ENCODE peak calls at places on chromosomes 3 and 15, in six cellular contexts. One of them, this sample, is unnamed.

GRCh38 chr3:56189486-56189985 is 278.7 kb downstream of the ERC2 start:
- DNase-seq in neuronal stem cell: no peak
- DNase-seq in fibroblast of lung: no peak
- DNase-seq in astrocyte: no peak
- DNase-seq in kidney: no peak
- DNase-seq in keratinocyte: no peak
- DNase-seq in this sample: no peak

GRCh38 chr3:65019412-65020093 is 331.8 kb upstream of the ADAMTS9 start:
- DNase-seq in kidney: no peak
- DNase-seq in fibroblast of lung: peak; percentile 81
- DNase-seq in neuronal stem cell: no peak
- DNase-seq in keratinocyte: no peak
- DNase-seq in astrocyte: peak; percentile 77
- DNase-seq in this sample: no peak

GRCh38 chr15:83605049-83605448 is 48.9 kb upstream of the ADAMTSL3 start:
- DNase-seq in astrocyte: no peak
- DNase-seq in kidney: no peak
- DNase-seq in keratinocyte: no peak
- DNase-seq in neuronal stem cell: no peak
- DNase-seq in fibroblast of lung: no peak
- DNase-seq in this sample: no peak

GRCh38 chr15:90774731-90775521 is 57.8 kb downstream of the BLM start:
- DNase-seq in neuronal stem cell: no peak
- DNase-seq in kidney: no peak
- DNase-seq in keratinocyte: peak; percentile 21
- DNase-seq in astrocyte: peak; percentile 86
- DNase-seq in fibroblast of lung: peak; percentile 88
- DNase-seq in this sample: peak; percentile 67

GRCh38 chr15:45377630-45378148 is 655 bp downstream of the GATM start:
- DNase-seq in astrocyte: no peak
- DNase-seq in fibroblast of lung: no peak
- DNase-seq in keratinocyte: no peak
- DNase-seq in kidney: peak; percentile 72
- DNase-seq in neuronal stem cell: peak; percentile 2
- DNase-seq in this sample: no peak

GRCh38 chr3:191236635-191237034 is 37.6 kb downstream of the OSTN start:
- DNase-seq in neuronal stem cell: no peak
- DNase-seq in astrocyte: peak; percentile 54
- DNase-seq in fibroblast of lung: peak; percentile 60
- DNase-seq in keratinocyte: no peak
- DNase-seq in kidney: no peak
- DNase-seq in this sample: no peak

GRCh38 chr3:56303508-56303907 is 164.8 kb downstream of the ERC2 start:
- DNase-seq in fibroblast of lung: peak; percentile 63
- DNase-seq in astrocyte: peak; percentile 44
- DNase-seq in keratinocyte: no peak
- DNase-seq in neuronal stem cell: peak; percentile 74
- DNase-seq in kidney: no peak
- DNase-seq in this sample: no peak

GRCh38 chr15:50767332-50767861 is 1.9 kb upstream of the SPPL2A start:
- DNase-seq in astrocyte: no peak
- DNase-seq in fibroblast of lung: no peak
- DNase-seq in keratinocyte: no peak
- DNase-seq in kidney: no peak
- DNase-seq in neuronal stem cell: no peak
- DNase-seq in this sample: no peak

GRCh38 chr3:125050486-125051172 is 5.2 kb downstream of the HEG1 start:
- DNase-seq in astrocyte: no peak
- DNase-seq in neuronal stem cell: no peak
- DNase-seq in keratinocyte: peak; percentile 58
- DNase-seq in fibroblast of lung: no peak
- DNase-seq in kidney: no peak
- DNase-seq in this sample: no peak

GRCh38 chr3:133246773-133247172 is 153.1 kb upstream of the BFSP2 start:
- DNase-seq in fibroblast of lung: no peak
- DNase-seq in kidney: no peak
- DNase-seq in keratinocyte: no peak
- DNase-seq in neuronal stem cell: no peak
- DNase-seq in astrocyte: no peak
- DNase-seq in this sample: no peak

GRCh38 chr15:88124199-88124598 is 132.3 kb downstream of the NTRK3 start:
- DNase-seq in neuronal stem cell: no peak
- DNase-seq in astrocyte: no peak
- DNase-seq in keratinocyte: no peak
- DNase-seq in fibroblast of lung: no peak
- DNase-seq in kidney: no peak
- DNase-seq in this sample: no peak

GRCh38 chr15:27059610-27060202 is 88.7 kb downstream of the GABRG3 start:
- DNase-seq in kidney: no peak
- DNase-seq in keratinocyte: no peak
- DNase-seq in fibroblast of lung: peak; percentile 30
- DNase-seq in neuronal stem cell: peak; percentile 38
- DNase-seq in astrocyte: peak; percentile 17
- DNase-seq in this sample: no peak

GRCh38 chr3:131503328-131503650 is 518 bp upstream of the MRPL3 start:
- DNase-seq in kidney: no peak
- DNase-seq in neuronal stem cell: no peak
- DNase-seq in fibroblast of lung: no peak
- DNase-seq in astrocyte: no peak
- DNase-seq in keratinocyte: no peak
- DNase-seq in this sample: no peak

GRCh38 chr3:57095361-57095760 is 34.9 kb downstream of the SPATA12 start:
- DNase-seq in neuronal stem cell: no peak
- DNase-seq in keratinocyte: no peak
- DNase-seq in kidney: no peak
- DNase-seq in fibroblast of lung: no peak
- DNase-seq in astrocyte: no peak
- DNase-seq in this sample: no peak

GRCh38 chr15:65092911-65093792 is 16.6 kb downstream of the KBTBD13 start:
- DNase-seq in astrocyte: no peak
- DNase-seq in fibroblast of lung: no peak
- DNase-seq in kidney: no peak
- DNase-seq in neuronal stem cell: no peak
- DNase-seq in keratinocyte: no peak
- DNase-seq in this sample: no peak

GRCh38 chr3:12708584-12709192 is 44.8 kb upstream of the RAF1 start:
- DNase-seq in fibroblast of lung: peak; percentile 95
- DNase-seq in keratinocyte: no peak
- DNase-seq in astrocyte: peak; percentile 94
- DNase-seq in kidney: no peak
- DNase-seq in neuronal stem cell: no peak
- DNase-seq in this sample: peak; percentile 93

GRCh38 chr3:45137656-45138181 is 8.5 kb downstream of the CDCP1 start:
- DNase-seq in fibroblast of lung: peak; percentile 34
- DNase-seq in neuronal stem cell: no peak
- DNase-seq in keratinocyte: no peak
- DNase-seq in astrocyte: no peak
- DNase-seq in kidney: no peak
- DNase-seq in this sample: no peak

GRCh38 chr3:174758943-174759342 is 100.2 kb upstream of the NAALADL2 start:
- DNase-seq in astrocyte: no peak
- DNase-seq in neuronal stem cell: no peak
- DNase-seq in fibroblast of lung: no peak
- DNase-seq in keratinocyte: no peak
- DNase-seq in kidney: no peak
- DNase-seq in this sample: no peak

GRCh38 chr15:75815811-75816719 is 27.2 kb upstream of the UBE2Q2 start:
- DNase-seq in kidney: no peak
- DNase-seq in astrocyte: no peak
- DNase-seq in fibroblast of lung: no peak
- DNase-seq in neuronal stem cell: no peak
- DNase-seq in keratinocyte: no peak
- DNase-seq in this sample: no peak

GRCh38 chr3:125261031-125261430 is 48.5 kb upstream of the SLC12A8 start:
- DNase-seq in astrocyte: no peak
- DNase-seq in fibroblast of lung: no peak
- DNase-seq in neuronal stem cell: no peak
- DNase-seq in kidney: no peak
- DNase-seq in keratinocyte: no peak
- DNase-seq in this sample: no peak

GRCh38 chr3:126134219-126134975 is 46.0 kb downstream of the ALDH1L1 start:
- DNase-seq in kidney: peak; percentile 79
- DNase-seq in astrocyte: peak; percentile 10
- DNase-seq in keratinocyte: peak; percentile 11
- DNase-seq in fibroblast of lung: peak; percentile 24
- DNase-seq in neuronal stem cell: peak; percentile 72
- DNase-seq in this sample: peak; percentile 14

GRCh38 chr3:11224870-11225251 is 47.3 kb upstream of the ATG7 start:
- DNase-seq in neuronal stem cell: no peak
- DNase-seq in keratinocyte: no peak
- DNase-seq in fibroblast of lung: no peak
- DNase-seq in astrocyte: no peak
- DNase-seq in kidney: no peak
- DNase-seq in this sample: no peak

GRCh38 chr3:187066228-187066995 is 72.9 kb downstream of the RPL39L start:
- DNase-seq in fibroblast of lung: peak; percentile 26
- DNase-seq in kidney: no peak
- DNase-seq in neuronal stem cell: peak; percentile 3
- DNase-seq in keratinocyte: no peak
- DNase-seq in astrocyte: peak; percentile 16
- DNase-seq in this sample: peak; percentile 64

GRCh38 chr15:77144492-77145070 is 73.7 kb upstream of the TSPAN3 start:
- DNase-seq in fibroblast of lung: peak; percentile 98
- DNase-seq in keratinocyte: no peak
- DNase-seq in astrocyte: peak; percentile 98
- DNase-seq in kidney: no peak
- DNase-seq in neuronal stem cell: no peak
- DNase-seq in this sample: peak; percentile 45

GRCh38 chr15:81809543-81809942 is 236.3 kb downstream of the MEX3B start:
- DNase-seq in keratinocyte: no peak
- DNase-seq in fibroblast of lung: no peak
- DNase-seq in kidney: no peak
- DNase-seq in astrocyte: no peak
- DNase-seq in neuronal stem cell: no peak
- DNase-seq in this sample: no peak

GRCh38 chr15:101047301-101047781 is 128.2 kb downstream of the LRRK1 start:
- DNase-seq in keratinocyte: no peak
- DNase-seq in fibroblast of lung: no peak
- DNase-seq in astrocyte: no peak
- DNase-seq in neuronal stem cell: no peak
- DNase-seq in kidney: peak; percentile 92
- DNase-seq in this sample: no peak

GRCh38 chr15:80773792-80774352 is 5.3 kb upstream of the CEMIP start:
- DNase-seq in neuronal stem cell: no peak
- DNase-seq in astrocyte: no peak
- DNase-seq in keratinocyte: no peak
- DNase-seq in kidney: no peak
- DNase-seq in fibroblast of lung: no peak
- DNase-seq in this sample: no peak
- H3K9ac ChIP-seq in neuronal stem cell: no peak overlapping the region
- H3K9ac ChIP-seq in astrocyte: no peak overlapping the region
- H3K9ac ChIP-seq in keratinocyte: no peak overlapping the region
- H3K9ac ChIP-seq in kidney: no peak overlapping the region
- H3K9ac ChIP-seq in fibroblast of lung: no peak overlapping the region
- H3K9ac ChIP-seq in this sample: no peak overlapping the region

GRCh38 chr3:51429138-51429537 is 38.1 kb downstream of the RBM15B start:
- DNase-seq in fibroblast of lung: no peak
- DNase-seq in kidney: no peak
- DNase-seq in keratinocyte: no peak
- DNase-seq in neuronal stem cell: no peak
- DNase-seq in astrocyte: no peak
- DNase-seq in this sample: no peak
- H3K36me3 ChIP-seq in fibroblast of lung: peaks cover 1% of the 10 kb centered on the region
- H3K36me3 ChIP-seq in kidney: peaks cover 8% of the 10 kb centered on the region
- H3K36me3 ChIP-seq in keratinocyte: peaks cover 8% of the 10 kb centered on the region
- H3K36me3 ChIP-seq in neuronal stem cell: peaks cover 14% of the 10 kb centered on the region
- H3K36me3 ChIP-seq in astrocyte: peaks cover 22% of the 10 kb centered on the region
- H3K36me3 ChIP-seq in this sample: peaks cover 18% of the 10 kb centered on the region

DNA sequence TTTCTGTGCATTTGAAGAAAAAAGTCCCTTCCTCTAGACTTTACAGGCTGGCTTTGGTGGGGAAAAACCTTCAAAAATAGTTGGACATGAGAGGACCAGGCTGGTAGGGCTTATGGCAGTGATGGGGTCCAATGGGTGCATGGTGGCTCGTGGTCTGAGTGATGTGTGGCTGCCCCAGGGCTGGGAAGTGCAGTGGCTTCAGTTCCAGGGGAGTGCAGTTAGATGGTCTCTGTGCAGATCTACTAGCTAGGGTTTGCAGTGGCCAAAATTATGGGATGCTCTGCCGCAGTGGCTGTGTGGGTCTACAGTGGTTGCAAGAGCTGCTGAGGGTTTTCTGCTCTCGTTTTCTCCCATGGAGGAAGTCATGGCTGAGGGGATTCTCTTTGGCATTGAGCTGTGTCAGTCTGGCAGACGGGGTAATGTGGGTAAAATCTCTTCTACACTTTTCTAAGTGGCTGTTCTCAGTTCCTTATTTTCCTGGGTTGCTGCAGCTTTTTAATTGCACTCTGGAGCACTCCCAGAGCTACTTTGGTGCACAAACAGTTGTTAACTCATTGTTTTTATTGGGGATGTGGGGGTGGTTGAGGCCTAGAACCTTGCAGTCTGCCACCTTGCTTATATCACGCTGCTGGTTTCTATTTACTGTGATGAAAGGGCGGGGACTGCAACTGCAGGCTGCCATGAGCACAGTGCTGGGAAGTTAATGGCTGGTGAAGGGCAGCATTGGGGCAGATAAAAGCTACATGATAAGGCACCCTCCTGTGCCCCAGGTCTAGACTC is 1324.6 kb downstream of the NSUN3 start:
- DNase-seq in fibroblast of lung: no peak
- DNase-seq in kidney: no peak
- DNase-seq in astrocyte: no peak
- DNase-seq in keratinocyte: no peak
- DNase-seq in neuronal stem cell: no peak
- DNase-seq in this sample: no peak
- H3K9ac ChIP-seq in fibroblast of lung: no peak overlapping the region
- H3K9ac ChIP-seq in kidney: no peak overlapping the region
- H3K9ac ChIP-seq in astrocyte: no peak overlapping the region
- H3K9ac ChIP-seq in keratinocyte: no peak overlapping the region
- H3K9ac ChIP-seq in neuronal stem cell: no peak overlapping the region
- H3K9ac ChIP-seq in this sample: no peak overlapping the region

GRCh38 chr3:33124638-33125037 is 10.8 kb downstream of the CRTAP start:
- DNase-seq in fibroblast of lung: no peak
- DNase-seq in astrocyte: no peak
- DNase-seq in keratinocyte: no peak
- DNase-seq in kidney: no peak
- DNase-seq in neuronal stem cell: no peak
- DNase-seq in this sample: no peak
- H3K36me3 ChIP-seq in fibroblast of lung: peaks cover 6% of the 10 kb centered on the region
- H3K36me3 ChIP-seq in astrocyte: peaks cover 23% of the 10 kb centered on the region
- H3K36me3 ChIP-seq in keratinocyte: peaks cover 21% of the 10 kb centered on the region
- H3K36me3 ChIP-seq in kidney: peaks cover 22% of the 10 kb centered on the region
- H3K36me3 ChIP-seq in neuronal stem cell: peaks cover 3% of the 10 kb centered on the region
- H3K36me3 ChIP-seq in this sample: peaks cover 16% of the 10 kb centered on the region